ENCODE peak calls at places on chromosomes 7 and 10, in four cellular contexts. Z is stimulated activated CD8-positive, alpha-beta memory T cell treated with anti-CD3 and anti-CD28 coated beads, Interleukin-7, amount 100 ng/mL, for 48 hours; A is GM23248; C is neural crest cell. M is an unnamed sample.

GRCh38 chr10:110615057-110615630 is 29.0 kb upstream of the RBM20 start:
- DNase-seq in Z (no peak), A (peak; percentile 48), C (no peak), M (no peak)

GRCh38 chr10:111578076-111578475 is 501.2 kb downstream of the ADRA2A start:
- DNase-seq in Z (no peak), A (no peak), C (no peak), M (peak; percentile 8)

GRCh38 chr10:30763933-30764332 is 134.4 kb upstream of the LYZL2 start:
- DNase-seq in Z (no peak), A (no peak), C (no peak), M (no peak)

GRCh38 chr10:52440612-52441285 is 126.7 kb downstream of the DKK1 start:
- DNase-seq in Z (no peak), A (no peak), C (no peak), M (peak; percentile 19)

GRCh38 chr7:2542924-2543871 is 12.1 kb downstream of the BRAT1 start:
- DNase-seq in Z (no peak), A (no peak), C (no peak), M (no peak)

GRCh38 chr7:75639071-75639892 is 99.5 kb downstream of the HIP1 start:
- DNase-seq in Z (no peak), A (peak; percentile 57), C (peak; percentile 62), M (peak; percentile 75)

GRCh38 chr7:151777511-151777880 is 99.4 kb downstream of the PRKAG2 start:
- DNase-seq in Z (no peak), A (no peak), C (no peak), M (no peak)

GRCh38 chr10:554182-554848 is 135.2 kb downstream of the DIP2C start:
- DNase-seq in Z (no peak), A (peak; percentile 46), C (no peak), M (no peak)

GRCh38 chr10:114876169-114876568 is 54.6 kb downstream of the FHIP2A start:
- DNase-seq in Z (no peak), A (no peak), C (no peak), M (no peak)

GRCh38 chr10:33385016-33385415 is 50.5 kb upstream of the NRP1 start:
- DNase-seq in Z (no peak), A (no peak), C (no peak), M (no peak)

GRCh38 chr7:3267928-3268690 is 32.9 kb upstream of the SDK1 start:
- DNase-seq in Z (no peak), A (peak; percentile 67), C (no peak), M (no peak)

GRCh38 chr10:30502266-30503058 is 68.5 kb downstream of the MAP3K8 start:
- DNase-seq in Z (no peak), A (peak; percentile 66), C (no peak), M (no peak)

GRCh38 chr7:157158400-157158799 is 19.7 kb downstream of the UBE3C start:
- DNase-seq in Z (no peak), A (peak; percentile 20), C (no peak), M (no peak)

GRCh38 chr7:23449941-23450340 is 20.4 kb downstream of the IGF2BP3 start:
- DNase-seq in Z (no peak), A (no peak), C (no peak), M (no peak)

GRCh38 chr10:128116851-128117615 is 9.2 kb downstream of the MKI67 start:
- DNase-seq in Z (no peak), A (peak; percentile 19), C (no peak), M (no peak)

GRCh38 chr10:32367793-32368453 is 21.0 kb upstream of the EPC1 start:
- DNase-seq in Z (peak; percentile 25), A (peak; percentile 81), C (peak; percentile 67), M (peak; percentile 65)

GRCh38 chr10:60883187-60883586 is 60.8 kb downstream of the RHOBTB1 start:
- DNase-seq in Z (no peak), A (peak; percentile 37), C (no peak), M (no peak)

GRCh38 chr10:48778193-48778857 is 93.7 kb downstream of the WDFY4 start:
- DNase-seq in Z (no peak), A (no peak), C (no peak), M (no peak)

GRCh38 chr7:155741805-155742204 is 70.5 kb downstream of the SHH start:
- DNase-seq in Z (no peak), A (no peak), C (no peak), M (no peak)

GRCh38 chr7:80485721-80486120 is 26.1 kb downstream of the GNAT3 start:
- DNase-seq in Z (no peak), A (no peak), C (no peak), M (no peak)

GRCh38 chr10:76675951-76676587 is 961.5 kb downstream of the KCNMA1 start:
- DNase-seq in Z (no peak), A (peak; percentile 70), C (no peak), M (no peak)

GRCh38 chr7:92623544-92623943 is 33.4 kb upstream of the FAM133B start:
- DNase-seq in Z (no peak), A (no peak), C (no peak), M (no peak)

GRCh38 chr10:29430101-29430500 is 141.2 kb downstream of the LYZL1 start:
- DNase-seq in Z (no peak), A (peak; percentile 33), C (no peak), M (no peak)

GRCh38 chr10:113216068-113216467 is 266.0 kb downstream of the TCF7L2 start:
- DNase-seq in Z (no peak), A (peak; percentile 21), C (no peak), M (no peak)

GRCh38 chr10:8130973-8131911 is 76.8 kb downstream of the GATA3 start:
- DNase-seq in Z (no peak), A (peak; percentile 4), C (no peak), M (no peak)

GRCh38 chr7:17444673-17445072 is 146.2 kb downstream of the AHR start:
- DNase-seq in Z (no peak), A (peak; percentile 26), C (no peak), M (no peak)

GRCh38 chr7:7323921-7324320 is 141.6 kb downstream of the C1GALT1 start:
- DNase-seq in Z (no peak), A (no peak), C (no peak), M (no peak)

GRCh38 chr10:30270247-30270646 is 78.8 kb downstream of the MTPAP start:
- DNase-seq in Z (no peak), A (peak; percentile 52), C (no peak), M (no peak)

GRCh38 chr10:14409856-14410458 is 79.2 kb upstream of the FRMD4A start:
- DNase-seq in Z (no peak), A (no peak), C (no peak), M (no peak)

GRCh38 chr7:159094030-159094740 is 50.5 kb downstream of the VIPR2 start:
- DNase-seq in Z (no peak), A (no peak), C (no peak), M (no peak)

GRCh38 chr7:75889826-75890225 is 11.0 kb downstream of the RHBDD2 start:
- DNase-seq in Z (no peak), A (peak; percentile 74), C (no peak), M (no peak)

GRCh38 chr10:96334888-96335526 is 23.8 kb downstream of the OPALIN start:
- DNase-seq in Z (no peak), A (peak; percentile 56), C (peak; percentile 33), M (peak; percentile 46)

GRCh38 chr7:1033546-1034145 is 10.7 kb upstream of the GPR146 start:
- DNase-seq in Z (no peak), A (no peak), C (no peak), M (no peak)

GRCh38 chr7:44061645-44062179 is 3.7 kb downstream of the PGAM2 start:
- DNase-seq in Z (no peak), A (no peak), C (no peak), M (no peak)

GRCh38 chr7:45662018-45662417 is 87.8 kb downstream of the ADCY1 start:
- DNase-seq in Z (no peak), A (no peak), C (no peak), M (no peak)

GRCh38 chr10:114279886-114280644 is 41.0 kb downstream of the VWA2 start:
- DNase-seq in Z (no peak), A (no peak), C (no peak), M (no peak)

GRCh38 chr10:123380491-123381085 is 226.4 kb downstream of the BUB3 start:
- DNase-seq in Z (no peak), A (peak; percentile 64), C (no peak), M (no peak)

GRCh38 chr10:118504044-118504944 is 91.2 kb downstream of the PRLHR start:
- DNase-seq in Z (no peak), A (peak; percentile 94), C (no peak), M (no peak)